ENCODE peak calls at places on chromosomes 6 and 20, in six cellular contexts. G, A, Q, J, S and D are unnamed samples.

GRCh38 chr6:130560231-130560630 is 194.4 kb downstream of the TMEM200A start:
- DNase-seq in G (no peak), A (no peak), Q (no peak), J (no peak), S (no peak), D (no peak)

GRCh38 chr6:31837612-31838553 is 10.3 kb downstream of the HSPA1B start:
- DNase-seq in G (no peak), A (no peak), Q (no peak), J (peak), S (no peak), D (no peak)

GRCh38 chr20:235891-236290 is 8.8 kb downstream of the DEFB129 start:
- DNase-seq in G (no peak), A (no peak), Q (no peak), J (no peak), S (no peak), D (no peak)

GRCh38 chr6:144993870-144994269 is 708.7 kb downstream of the UTRN start:
- DNase-seq in G (no peak), A (no peak), Q (no peak), J (no peak), S (no peak), D (no peak)

GRCh38 chr20:50320910-50321796 is 130.5 kb downstream of the CEBPB start:
- DNase-seq in G (peak), A (peak), Q (no peak), J (peak), S (peak), D (peak)

GRCh38 chr20:13333036-13333435 is 112.0 kb downstream of the ISM1 start:
- DNase-seq in G (no peak), A (no peak), Q (no peak), J (no peak), S (no peak), D (no peak)

GRCh38 chr6:46419576-46420002 is 71.7 kb downstream of the RCAN2 start:
- DNase-seq in G (no peak), A (peak), Q (no peak), J (peak), S (no peak), D (peak)

GRCh38 chr20:62425281-62426058 is 1.9 kb downstream of the RBBP8NL start:
- DNase-seq in G (no peak), A (no peak), Q (no peak), J (no peak), S (no peak), D (no peak)

GRCh38 chr6:46057792-46058191 is 42.1 kb upstream of the CLIC5 start:
- DNase-seq in G (no peak), A (no peak), Q (no peak), J (no peak), S (no peak), D (no peak)

GRCh38 chr6:77650098-77650663 is 2.7 kb upstream of the MEI4 start:
- DNase-seq in G (peak), A (peak), Q (no peak), J (no peak), S (peak), D (no peak)

GRCh38 chr20:39309458-39309857 is 347.3 kb downstream of the DHX35 start:
- DNase-seq in G (no peak), A (no peak), Q (no peak), J (no peak), S (no peak), D (no peak)

GRCh38 chr6:157106487-157106886 is 216.8 kb downstream of the TMEM242 start:
- DNase-seq in G (no peak), A (no peak), Q (no peak), J (no peak), S (no peak), D (no peak)

GRCh38 chr20:39702716-39703349 is 740.7 kb downstream of the DHX35 start:
- DNase-seq in G (no peak), A (no peak), Q (no peak), J (no peak), S (no peak), D (no peak)

GRCh38 chr20:13458860-13459451 is 179.8 kb downstream of the TASP1 start:
- DNase-seq in G (no peak), A (no peak), Q (no peak), J (no peak), S (no peak), D (peak)

GRCh38 chr20:45779011-45779915 is 12.4 kb downstream of the WFDC3 start:
- DNase-seq in G (peak), A (peak), Q (no peak), J (peak), S (peak), D (peak)

GRCh38 chr20:49573900-49574416 is 6.0 kb upstream of the PTGIS start:
- DNase-seq in G (no peak), A (peak), Q (no peak), J (peak), S (no peak), D (no peak)

GRCh38 chr20:24098886-24099285 is 110.3 kb upstream of the GGTLC1 start:
- DNase-seq in G (no peak), A (no peak), Q (no peak), J (no peak), S (no peak), D (peak)

GRCh38 chr20:31661625-31662371 is 24.1 kb downstream of the COX4I2 start:
- DNase-seq in G (peak), A (peak), Q (peak), J (peak), S (peak), D (no peak)

GRCh38 chr6:30234361-30234760 is 21.2 kb upstream of the TRIM26 start:
- DNase-seq in G (no peak), A (no peak), Q (no peak), J (no peak), S (no peak), D (no peak)

GRCh38 chr6:148492654-148493290 is 150.1 kb downstream of the SASH1 start:
- DNase-seq in G (no peak), A (no peak), Q (no peak), J (no peak), S (no peak), D (no peak)

GRCh38 chr6:158361961-158362634 is 49.8 kb downstream of the TULP4 start:
- DNase-seq in G (no peak), A (no peak), Q (no peak), J (no peak), S (no peak), D (no peak)

GRCh38 chr20:58237318-58238182 is 9.1 kb upstream of the ANKRD60 start:
- DNase-seq in G (no peak), A (no peak), Q (no peak), J (no peak), S (no peak), D (peak)

GRCh38 chr20:3889489-3890409 is 562 bp downstream of the PANK2 start:
- DNase-seq in G (peak), A (peak), Q (peak), J (peak), S (peak), D (no peak)

GRCh38 chr6:168699631-168700315 is 258.8 kb downstream of the SMOC2 start:
- DNase-seq in G (peak), A (peak), Q (no peak), J (peak), S (peak), D (peak)

GRCh38 chr6:135830452-135830851 is 21.0 kb upstream of the PDE7B start:
- DNase-seq in G (no peak), A (no peak), Q (no peak), J (no peak), S (no peak), D (peak)

GRCh38 chr20:14860410-14860814 is 523.0 kb upstream of the FLRT3 start:
- DNase-seq in G (no peak), A (peak), Q (no peak), J (no peak), S (no peak), D (no peak)

GRCh38 chr6:149905371-149905910 is 7.5 kb upstream of the RAET1E start:
- DNase-seq in G (no peak), A (no peak), Q (no peak), J (no peak), S (no peak), D (no peak)

GRCh38 chr6:82818727-82819126 is 246.9 kb downstream of the UBE3D start:
- DNase-seq in G (no peak), A (no peak), Q (no peak), J (no peak), S (no peak), D (peak)

GRCh38 chr20:1879369-1879768 is 15.8 kb upstream of the SIRPA start:
- DNase-seq in G (no peak), A (no peak), Q (no peak), J (no peak), S (no peak), D (no peak)

GRCh38 chr6:30917487-30917886 is 3.4 kb downstream of the VARS2 start:
- DNase-seq in G (no peak), A (no peak), Q (no peak), J (no peak), S (no peak), D (no peak)

GRCh38 chr20:40313730-40314129 is 375.3 kb downstream of the MAFB start:
- DNase-seq in G (no peak), A (no peak), Q (no peak), J (no peak), S (no peak), D (no peak)

GRCh38 chr20:25271486-25272222 is 23.8 kb downstream of the PYGB start:
- DNase-seq in G (no peak), A (no peak), Q (no peak), J (no peak), S (peak), D (no peak)

GRCh38 chr20:47673671-47673955 is 111.7 kb downstream of the SULF2 start:
- DNase-seq in G (no peak), A (no peak), Q (no peak), J (no peak), S (no peak), D (no peak)

GRCh38 chr6:123415844-123416468 is 220.8 kb downstream of the TRDN start:
- DNase-seq in G (no peak), A (peak), Q (no peak), J (no peak), S (no peak), D (peak)

GRCh38 chr20:427849-428657 is 20.0 kb downstream of the RBCK1 start:
- DNase-seq in G (no peak), A (no peak), Q (no peak), J (no peak), S (no peak), D (no peak)

GRCh38 chr20:6838181-6838826 is 70.8 kb downstream of the BMP2 start:
- DNase-seq in G (no peak), A (no peak), Q (no peak), J (no peak), S (no peak), D (no peak)

GRCh38 chr6:149080511-149080910 is 237.0 kb upstream of the TAB2 start:
- DNase-seq in G (no peak), A (no peak), Q (no peak), J (no peak), S (no peak), D (peak)

GRCh38 chr20:57751411-57751810 is 41.6 kb upstream of the PMEPA1 start:
- DNase-seq in G (no peak), A (no peak), Q (no peak), J (no peak), S (no peak), D (no peak)

GRCh38 chr6:108968325-108968724 is 120.1 kb downstream of the ARMC2 start:
- DNase-seq in G (no peak), A (no peak), Q (no peak), J (no peak), S (no peak), D (no peak)
- TF ChIP-seq CTCF in G (no peak), A (no peak), Q (no peak), J (no peak), S (no peak), D (no peak)

GRCh38 chr6:121682666-121683065 is 247.2 kb downstream of the GJA1 start:
- DNase-seq in G (no peak), A (no peak), Q (no peak), J (no peak), S (no peak), D (no peak)

GRCh38 chr6:121688974-121689373 is 253.5 kb downstream of the GJA1 start:
- DNase-seq in G (no peak), A (no peak), Q (no peak), J (no peak), S (no peak), D (no peak)

GRCh38 chr6:121691126-121691540 is 255.7 kb downstream of the GJA1 start:
- DNase-seq in G (no peak), A (no peak), Q (no peak), J (no peak), S (no peak), D (no peak)

DNA sequence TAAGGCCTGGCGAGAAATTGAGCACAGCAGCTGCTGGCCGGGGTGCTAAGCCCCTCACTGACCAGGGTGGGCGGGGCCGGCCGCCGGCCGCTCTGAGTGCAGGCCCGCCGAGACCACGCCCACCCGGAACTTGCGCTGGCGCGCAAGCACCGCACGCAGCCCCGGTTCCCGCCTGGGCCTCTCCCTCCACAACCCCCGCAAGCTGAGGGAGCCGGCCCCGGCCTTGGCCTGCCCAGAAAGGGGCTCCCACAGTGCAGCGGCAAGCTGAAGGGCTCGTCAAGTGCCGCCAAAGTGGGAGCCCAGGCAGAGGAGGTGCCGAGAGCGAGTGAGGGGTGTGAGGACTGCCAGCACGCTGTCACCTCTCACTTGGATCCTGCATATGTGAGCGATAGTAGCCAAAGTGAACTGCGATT is 251.2 kb downstream of the GJA1 start:
- DNase-seq in G (peak), A (no peak), Q (no peak), J (peak), S (no peak), D (no peak)
- H3K4me3 ChIP-seq in G (no peak), A (no peak), Q (no peak), J (no peak), S (peak), D (no peak)

DNA sequence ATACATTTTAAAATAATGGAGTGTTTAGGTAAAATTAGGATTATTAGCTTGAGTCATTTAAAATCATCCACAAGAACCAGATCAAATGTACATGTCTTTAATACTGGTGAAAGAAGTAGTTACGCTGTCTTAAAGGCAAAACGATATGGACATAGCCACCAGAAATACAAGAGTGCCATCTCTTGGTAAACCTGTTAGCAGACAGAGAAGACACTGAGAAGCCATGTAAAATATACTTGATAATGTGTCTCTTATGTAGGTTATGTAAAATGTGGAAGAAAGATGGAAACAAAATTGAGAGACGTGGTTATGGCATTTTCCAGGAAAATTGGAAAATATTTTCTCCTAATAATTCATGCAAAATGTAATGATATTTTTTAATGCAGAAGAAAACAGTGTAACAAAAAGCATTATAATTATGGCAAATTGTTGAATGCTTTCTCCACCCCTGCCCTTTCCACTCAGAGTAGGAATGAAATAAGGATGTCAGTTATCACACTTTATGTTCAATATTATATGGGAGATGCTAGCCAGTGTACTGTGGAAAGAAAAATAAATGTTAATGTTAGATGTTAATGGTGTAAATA is 12.2 kb upstream of the SLC17A2 start:
- DNase-seq in G (no peak), A (no peak), Q (no peak), J (no peak), S (no peak), D (no peak)
- TF ChIP-seq CTCF in G (peak), A (peak), Q (peak), J (no peak), S (peak), D (peak)

DNA sequence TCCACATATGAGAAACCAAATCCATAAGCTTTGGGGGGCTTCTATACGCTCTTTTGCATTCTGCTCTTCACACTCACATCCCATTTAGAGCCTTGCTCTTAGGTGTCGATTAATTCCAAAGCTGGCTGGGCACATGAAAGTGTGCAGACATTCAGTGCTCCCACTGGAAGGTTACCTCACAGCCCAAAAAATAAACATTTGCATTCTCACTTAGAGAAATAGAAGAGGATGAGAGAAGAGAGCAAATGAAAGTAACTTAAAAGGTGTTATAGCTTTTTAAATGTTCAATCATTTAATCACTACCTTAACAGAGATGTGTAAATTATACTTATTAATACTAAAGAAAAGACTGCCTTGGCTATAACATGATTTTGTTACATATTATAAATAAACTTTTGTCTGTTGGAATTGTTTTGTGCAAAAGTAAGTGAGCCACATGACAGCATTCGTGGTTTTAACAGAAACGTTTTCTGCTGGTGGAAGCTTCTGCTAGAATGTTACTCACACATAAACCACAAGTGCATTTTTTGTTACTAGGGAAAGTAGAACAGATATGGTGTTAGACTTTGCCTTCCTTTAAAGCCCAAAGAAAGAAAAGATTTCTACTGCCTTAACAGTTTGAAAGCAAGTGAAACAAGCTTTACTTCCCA is 116.7 kb downstream of the SIM1 start:
- DNase-seq in G (no peak), A (no peak), Q (no peak), J (no peak), S (no peak), D (peak)
- H3K4me3 ChIP-seq in G (no peak), A (no peak), Q (no peak), J (no peak), S (no peak), D (no peak)

DNA sequence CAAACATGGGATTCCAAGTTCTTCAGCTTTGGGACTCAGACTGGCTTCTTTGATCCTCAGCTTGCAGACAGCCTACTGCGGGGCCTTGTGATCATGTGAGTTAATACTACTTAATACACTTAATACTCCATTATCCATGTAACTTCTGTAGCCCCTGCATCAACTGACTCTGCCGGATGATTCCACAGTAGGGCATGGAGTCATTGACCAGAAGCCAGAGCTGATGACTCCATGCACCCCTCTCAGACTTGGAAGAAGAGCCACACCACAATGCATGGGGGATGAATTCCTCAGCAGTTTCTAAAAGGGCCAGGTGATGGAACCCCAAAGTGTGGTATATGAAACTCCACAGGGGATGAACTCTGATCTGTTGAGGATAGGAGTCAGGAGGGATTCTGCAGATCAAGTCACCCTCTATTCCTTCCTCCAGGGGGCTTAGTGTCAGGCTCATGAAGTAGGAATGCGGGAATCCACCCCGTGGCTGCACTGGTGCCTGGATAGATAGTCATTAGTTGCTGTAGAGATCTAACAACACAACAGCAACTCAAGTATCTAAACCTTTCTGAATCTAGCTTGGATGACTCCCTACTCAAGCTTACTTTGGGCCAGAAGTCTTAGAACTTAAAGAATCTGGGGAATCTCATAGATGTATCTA is 70.2 kb downstream of the GPR6 start:
- DNase-seq in G (no peak), A (no peak), Q (no peak), J (no peak), S (no peak), D (no peak)
- TF ChIP-seq CTCF in G (no peak), A (no peak), Q (no peak), J (no peak), S (no peak), D (no peak)

DNA sequence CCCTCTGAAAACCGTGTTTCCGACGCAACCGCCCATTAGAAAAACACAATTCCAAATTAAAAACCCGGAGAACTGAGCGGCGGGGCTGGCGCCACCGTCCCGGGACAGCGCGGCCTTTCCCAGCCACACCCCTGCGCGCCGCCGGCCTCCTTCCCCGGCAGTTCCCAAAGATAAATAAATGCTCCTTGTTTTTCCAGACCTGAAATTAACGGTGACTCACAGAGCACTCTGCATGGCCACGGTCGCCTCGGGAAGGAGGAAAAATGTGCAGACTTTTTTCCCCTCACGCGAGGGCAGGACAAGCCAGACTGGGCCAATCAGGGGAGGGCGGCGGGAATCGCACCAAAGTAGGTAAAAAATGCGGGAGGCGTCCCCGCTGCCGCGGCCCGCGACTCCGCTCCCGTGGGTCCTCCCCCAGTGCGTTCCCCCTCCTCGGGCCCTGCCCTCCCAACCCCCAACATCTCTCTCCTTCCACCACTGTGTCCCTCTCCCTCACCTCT is 853 bp upstream of the DSTN start:
- DNase-seq in G (peak), A (peak), Q (peak), J (peak), S (peak), D (peak)
- H3K4me3 ChIP-seq in G (peak), A (peak), Q (no peak), J (peak), S (peak), D (peak)

GRCh38 chr20:51563597-51564332 is 21.2 kb upstream of the NFATC2 start:
- DNase-seq in G (peak), A (peak), Q (no peak), J (peak), S (peak), D (peak)
- TF ChIP-seq CTCF in G (no peak), A (no peak), Q (no peak), J (no peak), S (peak), D (no peak)

GRCh38 chr20:35514371-35514960 is 15.0 kb downstream of the C20orf173 start:
- DNase-seq in G (no peak), A (no peak), Q (no peak), J (no peak), S (no peak), D (no peak)
- H3K4me3 ChIP-seq in G (no peak), A (no peak), Q (no peak), J (no peak), S (no peak), D (no peak)